ENCODE peak calls at places on chromosome 13, in seven cellular contexts. D is GM06990; Q is T1000; N is effector memory CD8-positive, alpha-beta T cell; T is stimulated activated CD4-positive, alpha-beta T cell treated with anti-CD3 and anti-CD28 coated beads, Interleukin-4, amount 100 ng/mL, for 24 hours; E is hypothalamus; K is A673. J is an unnamed sample.

GRCh38 chr13:81020010-81020409 is 679.1 kb upstream of the SPRY2 start:
- DNase-seq in T (no peak), K (no peak), D (no peak), E (no peak), Q (no peak), N (no peak), J (no peak)

GRCh38 chr13:113882266-113882627 is 18.4 kb upstream of the GAS6 start:
- DNase-seq in T (no peak), K (no peak), D (no peak), E (no peak), N (no peak), Q (no peak), J (no peak)

GRCh38 chr13:20399515-20399914 is 126.1 kb downstream of the CRYL1 start:
- DNase-seq in T (no peak), N (no peak), D (no peak), E (no peak), K (no peak), Q (no peak), J (no peak)

GRCh38 chr13:113848431-113849260 is 15.2 kb downstream of the GAS6 start:
- DNase-seq in D (no peak), T (no peak), N (no peak), E (no peak), Q (no peak), K (no peak), J (no peak)

GRCh38 chr13:33322474-33322827 is 36.9 kb upstream of the STARD13 start:
- DNase-seq in D (no peak), E (no peak), N (no peak), T (no peak), K (no peak), Q (no peak), J (no peak)

GRCh38 chr13:51370116-51370515 is 30.6 kb downstream of the SERPINE3 start:
- DNase-seq in D (no peak), E (no peak), N (no peak), T (no peak), Q (no peak), K (no peak), J (no peak)

GRCh38 chr13:51249767-51250741 is 27.9 kb downstream of the FAM124A start:
- DNase-seq in Q (no peak), D (no peak), N (no peak), T (no peak), K (no peak), E (no peak), J (no peak)

GRCh38 chr13:48126944-48127814 is 32.3 kb upstream of the MED4 start:
- DNase-seq in T (peak; percentile 32), D (no peak), Q (no peak), K (peak; percentile 93), E (no peak), N (peak; percentile 28), J (no peak)

GRCh38 chr13:92589955-92590354 is 636.7 kb upstream of the GPC6 start:
- DNase-seq in Q (no peak), N (no peak), T (no peak), D (no peak), E (no peak), K (no peak), J (no peak)

GRCh38 chr13:28658539-28658795 is 463 bp upstream of the POMP start:
- DNase-seq in E (no peak), Q (no peak), D (no peak), T (peak; percentile 7), N (no peak), K (no peak), J (no peak)

GRCh38 chr13:26377038-26377437 is 123.1 kb downstream of the CDK8 start:
- DNase-seq in K (peak; percentile 51), N (no peak), D (no peak), Q (no peak), T (no peak), E (no peak), J (no peak)

GRCh38 chr13:41960700-41961697 is at the start of gene VWA8:
- DNase-seq in E (peak; percentile 68), N (peak; percentile 78), D (peak; percentile 92), K (peak; percentile 90), Q (peak; percentile 19), T (peak; percentile 86), J (no peak)

GRCh38 chr13:22235950-22236290 is 565.0 kb downstream of the FGF9 start:
- DNase-seq in N (no peak), T (no peak), Q (no peak), E (no peak), D (no peak), K (no peak), J (no peak)

GRCh38 chr13:29946093-29946492 is 95.7 kb upstream of the UBL3 start:
- DNase-seq in Q (no peak), E (no peak), T (no peak), N (no peak), K (no peak), D (no peak), J (no peak)

GRCh38 chr13:71613347-71613746 is 253.7 kb downstream of the DACH1 start:
- DNase-seq in K (no peak), E (no peak), Q (no peak), T (no peak), N (no peak), D (no peak), J (no peak)

GRCh38 chr13:48542581-48543341 is 9.9 kb upstream of the RCBTB2 start:
- DNase-seq in Q (no peak), D (peak; percentile 18), T (no peak), K (peak; percentile 18), E (no peak), N (no peak), J (no peak)

J was measured in amniotic stem cell.